ENCODE peak calls at places on chromosome 13, in four cellular contexts. S is GM12878, N is H1, G is HepG2. W is an unnamed sample. For H3K4me1 and H3K27me3, the result is how much of the 10 kb centered on the place peaks cover.

GRCh38 chr13:27450921-27451461 is 627 bp upstream of the MTIF3 start:
- DNase-seq in S (no peak), N (peak), G (peak), W (no peak)

GRCh38 chr13:41960195-41960699 is 662 bp downstream of the VWA8 start:
- DNase-seq in S (no peak), N (no peak), G (peak), W (no peak)

GRCh38 chr13:27621116-27621365 is 651 bp upstream of the POLR1D start:
- DNase-seq in S (no peak), N (no peak), G (no peak), W (no peak)

GRCh38 chr13:49000247-49000646 is 24.5 kb downstream of the FNDC3A start:
- DNase-seq in S (no peak), N (no peak), G (no peak), W (no peak)

GRCh38 chr13:93953856-93954255 is 525.6 kb downstream of the DCT start:
- DNase-seq in S (no peak), N (no peak), G (no peak), W (no peak)

GRCh38 chr13:71144883-71145282 is 722.1 kb downstream of the DACH1 start:
- DNase-seq in S (no peak), N (no peak), G (no peak), W (no peak)

GRCh38 chr13:43682698-43683097 is 104.1 kb downstream of the ENOX1 start:
- DNase-seq in S (no peak), N (no peak), G (no peak), W (no peak)

GRCh38 chr13:114334305-114335053 is 20.2 kb downstream of the CHAMP1 start:
- DNase-seq in S (no peak), N (no peak), G (no peak), W (no peak)

GRCh38 chr13:84315527-84315926 is 433.3 kb upstream of the SLITRK1 start:
- DNase-seq in S (no peak), N (no peak), G (no peak), W (no peak)

GRCh38 chr13:31073859-31074718 is 87.6 kb downstream of the HSPH1 start:
- DNase-seq in S (peak), N (no peak), G (no peak), W (no peak)

GRCh38 chr13:98664047-98664446 is 87.1 kb upstream of the STK24 start:
- DNase-seq in S (no peak), N (no peak), G (no peak), W (no peak)

GRCh38 chr13:98570929-98571372 is 6.0 kb downstream of the STK24 start:
- DNase-seq in S (peak), N (no peak), G (peak), W (no peak)

GRCh38 chr13:81184556-81185265 is 843.8 kb upstream of the SPRY2 start:
- DNase-seq in S (no peak), N (no peak), G (no peak), W (no peak)

GRCh38 chr13:20769834-20770233 is 3.9 kb downstream of the EEF1AKMT1 start:
- DNase-seq in S (no peak), N (no peak), G (no peak), W (no peak)

GRCh38 chr13:44078806-44079378 is 199.2 kb downstream of the LACC1 start:
- DNase-seq in S (no peak), N (no peak), G (no peak), W (peak)

GRCh38 chr13:44219808-44220544 is 153.6 kb upstream of the SERP2 start:
- DNase-seq in S (no peak), N (no peak), G (no peak), W (no peak)

GRCh38 chr13:19960673-19961015 is 2.1 kb downstream of the ZMYM2 start:
- DNase-seq in S (no peak), N (no peak), G (no peak), W (no peak)

GRCh38 chr13:52949044-52949443 is 79.6 kb upstream of the OLFM4 start:
- DNase-seq in S (no peak), N (no peak), G (no peak), W (no peak)

GRCh38 chr13:79591493-79591892 is 110.5 kb downstream of the NDFIP2 start:
- DNase-seq in S (no peak), N (no peak), G (no peak), W (no peak)

GRCh38 chr13:28356506-28357064 is 138.3 kb downstream of the FLT1 start:
- DNase-seq in S (no peak), N (no peak), G (no peak), W (no peak)

GRCh38 chr13:27037571-27037970 is 134.0 kb downstream of the USP12 start:
- DNase-seq in S (no peak), N (no peak), G (no peak), W (no peak)

GRCh38 chr13:51605698-51606097 is 21.4 kb downstream of the WDFY2 start:
- DNase-seq in S (no peak), N (no peak), G (no peak), W (no peak)

GRCh38 chr13:60970736-60971135 is 444.9 kb downstream of the PCDH20 start:
- DNase-seq in S (no peak), N (no peak), G (no peak), W (peak)

GRCh38 chr13:35818577-35819165 is 312.5 kb downstream of the DCLK1 start:
- DNase-seq in S (no peak), N (no peak), G (peak), W (peak)

GRCh38 chr13:33181264-33181663 is 104.3 kb downstream of the STARD13 start:
- DNase-seq in S (no peak), N (no peak), G (no peak), W (no peak)

GRCh38 chr13:112722433-112723250 is 32.8 kb downstream of the ATP11A start:
- DNase-seq in S (no peak), N (no peak), G (peak), W (no peak)

GRCh38 chr13:106721599-106721998 is 153.7 kb upstream of the ARGLU1 start:
- DNase-seq in S (no peak), N (no peak), G (no peak), W (no peak)

GRCh38 chr13:94617389-94618000 is 15.8 kb downstream of the GPR180 start:
- DNase-seq in S (no peak), N (no peak), G (peak), W (no peak)

GRCh38 chr13:31887311-31887710 is 144.3 kb upstream of the FRY start:
- DNase-seq in S (no peak), N (no peak), G (no peak), W (no peak)

GRCh38 chr13:48579167-48579918 is 46.5 kb upstream of the RCBTB2 start:
- DNase-seq in S (peak), N (no peak), G (no peak), W (no peak)

GRCh38 chr13:43054803-43055802 is 31.7 kb downstream of the DNAJC15 start:
- DNase-seq in S (no peak), N (no peak), G (peak), W (peak)

GRCh38 chr13:102333320-102334181 is 68.3 kb downstream of the FGF14 start:
- DNase-seq in S (no peak), N (no peak), G (no peak), W (peak)

GRCh38 chr13:105997436-105998232 is 537.8 kb downstream of the EFNB2 start:
- DNase-seq in S (no peak), N (no peak), G (no peak), W (no peak)

GRCh38 chr13:66553391-66553790 is 676.7 kb downstream of the PCDH9 start:
- DNase-seq in S (no peak), N (no peak), G (no peak), W (no peak)

GRCh38 chr13:112911285-112911701 is 57.7 kb upstream of the MCF2L start:
- DNase-seq in S (no peak), N (no peak), G (no peak), W (no peak)

GRCh38 chr13:110407531-110407930 is 100.4 kb downstream of the COL4A2 start:
- DNase-seq in S (no peak), N (no peak), G (no peak), W (no peak)
- H3K4me1 ChIP-seq in S (under half), N (under half), G (under half), W (under half)

DNA sequence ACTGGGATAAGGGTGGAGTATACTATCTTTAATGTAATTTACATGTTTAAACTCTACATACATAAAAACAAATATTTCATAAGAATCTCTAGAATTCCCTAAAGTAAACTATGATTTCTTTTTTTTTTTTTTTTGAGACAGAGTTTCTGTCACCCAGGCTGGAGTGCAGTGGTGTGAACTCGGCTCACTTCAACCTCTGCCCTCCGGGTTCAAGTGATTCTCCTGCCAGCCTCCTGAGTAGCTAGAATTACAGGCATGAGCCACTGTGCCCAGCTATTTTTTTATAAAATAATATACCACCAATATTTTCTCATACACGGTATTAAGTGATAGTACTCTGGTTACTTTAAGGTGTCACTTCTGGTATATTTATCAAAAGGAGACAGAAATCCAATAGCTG is 105.8 kb downstream of the SLC25A15 start:
- DNase-seq in S (no peak), N (no peak), G (no peak), W (no peak)
- H3K27me3 ChIP-seq in S (under half), N (under half), G (under half), W (under half)

GRCh38 chr13:24173775-24174174 is 13.3 kb downstream of the SPATA13 start:
- DNase-seq in S (no peak), N (no peak), G (no peak), W (no peak)
- TF ChIP-seq SUZ12 in S (no peak), N (no peak), G (no peak), W (no peak)

DNA sequence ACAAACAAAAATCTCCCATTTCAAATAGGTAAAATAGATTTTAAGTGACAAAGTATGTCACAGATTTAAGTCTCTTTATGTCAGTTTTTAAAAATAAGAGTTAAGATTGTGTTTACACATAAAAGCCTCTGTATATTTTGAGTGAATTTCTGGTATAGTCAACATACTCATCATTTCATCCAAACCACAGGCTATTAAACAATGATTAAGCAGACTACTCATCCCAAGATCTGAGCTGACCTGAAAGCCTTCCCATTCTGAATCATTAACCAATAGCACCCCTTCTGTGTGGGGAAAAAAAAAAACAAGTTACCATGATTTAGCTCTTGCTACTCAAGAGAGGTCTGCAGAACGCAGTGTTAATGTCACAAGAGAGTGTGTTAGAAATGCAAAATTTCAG is 284.4 kb upstream of the NBEA start:
- DNase-seq in S (no peak), N (no peak), G (no peak), W (no peak)
- H3K4me1 ChIP-seq in S (under half), N (under half), G (under half), W (under half)